ENCODE peak calls at places on chromosomes 13 and 19, in nine cellular contexts. One of them, this sample, is unnamed.

GRCh38 chr13:72960541-72960940 is 98.3 kb upstream of the KLF5 start:
- DNase-seq in upper lobe of right lung: no peak
- DNase-seq in AG10803: no peak
- DNase-seq in upper lobe of left lung: no peak
- DNase-seq in fibroblast of villous mesenchyme: no peak
- DNase-seq in PC-3: peak; percentile 77
- DNase-seq in lower leg skin: no peak
- DNase-seq in mucosa of descending colon: no peak
- DNase-seq in CD8-positive, alpha-beta T cell: no peak
- DNase-seq in this sample: no peak

GRCh38 chr13:80245162-80245733 is 95.7 kb downstream of the SPRY2 start:
- DNase-seq in lower leg skin: no peak
- DNase-seq in mucosa of descending colon: no peak
- DNase-seq in upper lobe of left lung: no peak
- DNase-seq in AG10803: no peak
- DNase-seq in CD8-positive, alpha-beta T cell: no peak
- DNase-seq in upper lobe of right lung: no peak
- DNase-seq in fibroblast of villous mesenchyme: no peak
- DNase-seq in PC-3: no peak
- DNase-seq in this sample: no peak

GRCh38 chr13:99614465-99614885 is 113.2 kb downstream of the TM9SF2 start:
- DNase-seq in PC-3: no peak
- DNase-seq in lower leg skin: no peak
- DNase-seq in mucosa of descending colon: no peak
- DNase-seq in upper lobe of left lung: no peak
- DNase-seq in fibroblast of villous mesenchyme: peak; percentile 9
- DNase-seq in upper lobe of right lung: no peak
- DNase-seq in AG10803: no peak
- DNase-seq in CD8-positive, alpha-beta T cell: no peak
- DNase-seq in this sample: peak; percentile 33

GRCh38 chr13:38366954-38367645 is 17.4 kb downstream of the UFM1 start:
- DNase-seq in CD8-positive, alpha-beta T cell: no peak
- DNase-seq in upper lobe of right lung: no peak
- DNase-seq in PC-3: peak; percentile 79
- DNase-seq in upper lobe of left lung: no peak
- DNase-seq in fibroblast of villous mesenchyme: peak; percentile 26
- DNase-seq in mucosa of descending colon: no peak
- DNase-seq in AG10803: peak; percentile 41
- DNase-seq in lower leg skin: no peak
- DNase-seq in this sample: peak; percentile 22

GRCh38 chr19:33278023-33278402 is 24.3 kb downstream of the CEBPA start:
- DNase-seq in upper lobe of right lung: no peak
- DNase-seq in CD8-positive, alpha-beta T cell: no peak
- DNase-seq in lower leg skin: no peak
- DNase-seq in PC-3: no peak
- DNase-seq in AG10803: no peak
- DNase-seq in fibroblast of villous mesenchyme: no peak
- DNase-seq in upper lobe of left lung: no peak
- DNase-seq in mucosa of descending colon: peak; percentile 40
- DNase-seq in this sample: no peak

GRCh38 chr19:33902802-33903488 is 106.3 kb downstream of the KCTD15 start:
- DNase-seq in upper lobe of right lung: no peak
- DNase-seq in AG10803: no peak
- DNase-seq in fibroblast of villous mesenchyme: no peak
- DNase-seq in lower leg skin: no peak
- DNase-seq in mucosa of descending colon: no peak
- DNase-seq in PC-3: no peak
- DNase-seq in CD8-positive, alpha-beta T cell: no peak
- DNase-seq in upper lobe of left lung: no peak
- DNase-seq in this sample: no peak

GRCh38 chr13:23966221-23966690 is 69.0 kb upstream of the C1QTNF9B start:
- DNase-seq in lower leg skin: no peak
- DNase-seq in PC-3: no peak
- DNase-seq in upper lobe of right lung: no peak
- DNase-seq in AG10803: no peak
- DNase-seq in fibroblast of villous mesenchyme: no peak
- DNase-seq in CD8-positive, alpha-beta T cell: no peak
- DNase-seq in upper lobe of left lung: no peak
- DNase-seq in mucosa of descending colon: no peak
- DNase-seq in this sample: no peak

GRCh38 chr13:111429064-111429558 is 108.7 kb downstream of the TEX29 start:
- DNase-seq in AG10803: peak; percentile 31
- DNase-seq in upper lobe of right lung: no peak
- DNase-seq in PC-3: peak; percentile 47
- DNase-seq in fibroblast of villous mesenchyme: peak; percentile 28
- DNase-seq in CD8-positive, alpha-beta T cell: peak; percentile 48
- DNase-seq in lower leg skin: no peak
- DNase-seq in mucosa of descending colon: no peak
- DNase-seq in upper lobe of left lung: peak; percentile 69
- DNase-seq in this sample: peak; percentile 16

GRCh38 chr19:53136432-53136831 is 3.7 kb upstream of the ZNF415 start:
- DNase-seq in AG10803: no peak
- DNase-seq in upper lobe of right lung: no peak
- DNase-seq in CD8-positive, alpha-beta T cell: no peak
- DNase-seq in upper lobe of left lung: no peak
- DNase-seq in PC-3: no peak
- DNase-seq in lower leg skin: no peak
- DNase-seq in mucosa of descending colon: no peak
- DNase-seq in fibroblast of villous mesenchyme: no peak
- DNase-seq in this sample: no peak

GRCh38 chr13:40439928-40440327 is 226.5 kb downstream of the FOXO1 start:
- DNase-seq in AG10803: no peak
- DNase-seq in upper lobe of left lung: no peak
- DNase-seq in CD8-positive, alpha-beta T cell: no peak
- DNase-seq in PC-3: no peak
- DNase-seq in lower leg skin: no peak
- DNase-seq in mucosa of descending colon: no peak
- DNase-seq in fibroblast of villous mesenchyme: no peak
- DNase-seq in upper lobe of right lung: no peak
- DNase-seq in this sample: no peak

GRCh38 chr13:95298971-95299627 is 2.2 kb downstream of the ABCC4 start:
- DNase-seq in upper lobe of left lung: no peak
- DNase-seq in PC-3: peak; percentile 86
- DNase-seq in upper lobe of right lung: no peak
- DNase-seq in mucosa of descending colon: no peak
- DNase-seq in CD8-positive, alpha-beta T cell: no peak
- DNase-seq in lower leg skin: no peak
- DNase-seq in fibroblast of villous mesenchyme: peak; percentile 79
- DNase-seq in AG10803: peak; percentile 43
- DNase-seq in this sample: peak; percentile 72

GRCh38 chr13:26601669-26602068 is 44.2 kb downstream of the WASF3 start:
- DNase-seq in upper lobe of left lung: no peak
- DNase-seq in CD8-positive, alpha-beta T cell: no peak
- DNase-seq in AG10803: peak; percentile 73
- DNase-seq in mucosa of descending colon: no peak
- DNase-seq in upper lobe of right lung: no peak
- DNase-seq in PC-3: peak; percentile 52
- DNase-seq in lower leg skin: no peak
- DNase-seq in fibroblast of villous mesenchyme: peak; percentile 30
- DNase-seq in this sample: peak; percentile 24

GRCh38 chr13:110636053-110636475 is 20.7 kb downstream of the NAXD start:
- DNase-seq in lower leg skin: no peak
- DNase-seq in upper lobe of left lung: no peak
- DNase-seq in upper lobe of right lung: no peak
- DNase-seq in CD8-positive, alpha-beta T cell: no peak
- DNase-seq in AG10803: no peak
- DNase-seq in fibroblast of villous mesenchyme: no peak
- DNase-seq in PC-3: no peak
- DNase-seq in mucosa of descending colon: no peak
- DNase-seq in this sample: no peak

GRCh38 chr19:47573076-47574026 is at the start of gene ZNF541:
- DNase-seq in fibroblast of villous mesenchyme: peak; percentile 17
- DNase-seq in upper lobe of left lung: peak; percentile 94
- DNase-seq in mucosa of descending colon: peak; percentile 78
- DNase-seq in upper lobe of right lung: peak; percentile 83
- DNase-seq in CD8-positive, alpha-beta T cell: peak; percentile 90
- DNase-seq in PC-3: no peak
- DNase-seq in AG10803: peak; percentile 45
- DNase-seq in lower leg skin: peak; percentile 93
- DNase-seq in this sample: peak; percentile 55
- H3K4me3 ChIP-seq in fibroblast of villous mesenchyme: peak within 1 kb of the TSS; percentile 49
- H3K4me3 ChIP-seq in upper lobe of left lung: peak within 1 kb of the TSS; percentile 48
- H3K4me3 ChIP-seq in mucosa of descending colon: no peak within 1 kb of the TSS
- H3K4me3 ChIP-seq in upper lobe of right lung: peak within 1 kb of the TSS; percentile 45
- H3K4me3 ChIP-seq in CD8-positive, alpha-beta T cell: peak within 1 kb of the TSS; percentile 60
- H3K4me3 ChIP-seq in PC-3: no peak within 1 kb of the TSS
- H3K4me3 ChIP-seq in AG10803: peak within 1 kb of the TSS; percentile 46
- H3K4me3 ChIP-seq in lower leg skin: peak within 1 kb of the TSS; percentile 8
- H3K4me3 ChIP-seq in this sample: peak within 1 kb of the TSS; percentile 46

GRCh38 chr13:70333752-70334151 is 225.5 kb upstream of the KLHL1 start:
- DNase-seq in PC-3: no peak
- DNase-seq in fibroblast of villous mesenchyme: no peak
- DNase-seq in upper lobe of right lung: no peak
- DNase-seq in upper lobe of left lung: no peak
- DNase-seq in AG10803: no peak
- DNase-seq in lower leg skin: no peak
- DNase-seq in mucosa of descending colon: no peak
- DNase-seq in CD8-positive, alpha-beta T cell: no peak
- DNase-seq in this sample: no peak

GRCh38 chr13:70338608-70339007 is 230.4 kb upstream of the KLHL1 start:
- DNase-seq in upper lobe of right lung: no peak
- DNase-seq in AG10803: no peak
- DNase-seq in mucosa of descending colon: no peak
- DNase-seq in upper lobe of left lung: no peak
- DNase-seq in lower leg skin: no peak
- DNase-seq in PC-3: no peak
- DNase-seq in CD8-positive, alpha-beta T cell: no peak
- DNase-seq in fibroblast of villous mesenchyme: no peak
- DNase-seq in this sample: no peak

DNA sequence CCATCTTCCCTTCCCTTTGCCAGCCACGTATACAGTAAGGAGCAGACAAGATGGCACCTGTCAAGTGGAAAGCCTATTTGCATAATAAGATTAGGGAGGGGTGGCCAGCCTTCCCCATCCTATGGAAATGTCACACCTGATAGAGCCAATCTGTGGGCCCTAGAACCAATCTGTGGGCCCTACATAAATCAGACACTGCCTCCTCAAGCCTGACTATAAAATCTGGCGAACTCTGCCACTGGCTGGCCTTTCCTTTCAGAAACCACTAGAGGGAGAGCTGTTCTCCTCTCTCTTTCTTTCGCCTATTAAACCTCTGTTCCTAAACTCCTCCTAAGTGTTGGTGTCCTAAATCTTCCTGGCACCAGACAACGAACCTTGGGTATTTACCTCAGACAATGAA is 231.5 kb upstream of the KLHL1 start:
- DNase-seq in upper lobe of right lung: no peak
- DNase-seq in lower leg skin: no peak
- DNase-seq in upper lobe of left lung: no peak
- DNase-seq in CD8-positive, alpha-beta T cell: no peak
- DNase-seq in PC-3: peak; percentile 57
- DNase-seq in mucosa of descending colon: no peak
- DNase-seq in fibroblast of villous mesenchyme: no peak
- DNase-seq in AG10803: no peak
- DNase-seq in this sample: no peak
- TF ChIP-seq CTCF in upper lobe of right lung: no peak
- TF ChIP-seq CTCF in lower leg skin: no peak
- TF ChIP-seq CTCF in upper lobe of left lung: no peak
- TF ChIP-seq CTCF in CD8-positive, alpha-beta T cell: no peak
- TF ChIP-seq CTCF in PC-3: peak; percentile 67
- TF ChIP-seq CTCF in mucosa of descending colon: peak; percentile 11
- TF ChIP-seq CTCF in fibroblast of villous mesenchyme: peak; percentile 5
- TF ChIP-seq CTCF in AG10803: no peak
- TF ChIP-seq CTCF in this sample: no peak

DNA sequence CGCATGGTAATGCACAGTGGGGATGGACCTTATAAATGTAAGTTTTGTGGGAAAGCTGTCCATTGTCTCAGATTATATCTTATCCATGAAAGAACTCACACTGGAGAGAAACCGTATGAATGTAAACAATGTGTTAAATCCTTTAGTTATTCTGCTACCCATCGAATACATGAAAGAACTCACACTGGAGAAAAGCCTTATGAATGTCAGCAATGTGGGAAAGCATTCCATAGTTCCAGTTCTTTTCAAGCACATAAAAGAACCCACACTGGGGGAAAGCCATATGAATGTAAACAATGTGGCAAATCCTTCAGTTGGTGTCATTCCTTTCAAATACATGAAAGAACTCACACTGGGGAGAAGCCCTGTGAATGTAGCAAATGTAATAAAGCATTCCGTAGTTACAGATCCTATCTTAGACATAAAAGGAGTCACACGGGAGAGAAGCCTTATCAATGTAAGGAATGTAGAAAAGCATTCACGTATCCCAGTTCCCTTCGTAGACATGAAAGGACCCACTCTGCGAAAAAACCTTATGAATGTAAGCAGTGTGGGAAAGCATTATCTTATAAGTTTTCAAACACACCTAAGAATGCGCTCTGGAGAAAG is 13.8 kb downstream of the ZNF763 start:
- DNase-seq in PC-3: no peak
- DNase-seq in lower leg skin: no peak
- DNase-seq in fibroblast of villous mesenchyme: no peak
- DNase-seq in upper lobe of left lung: no peak
- DNase-seq in CD8-positive, alpha-beta T cell: no peak
- DNase-seq in upper lobe of right lung: no peak
- DNase-seq in AG10803: no peak
- DNase-seq in mucosa of descending colon: no peak
- DNase-seq in this sample: no peak
- H3K4me3 ChIP-seq in PC-3: no peak overlapping the region
- H3K4me3 ChIP-seq in lower leg skin: no peak overlapping the region
- H3K4me3 ChIP-seq in fibroblast of villous mesenchyme: no peak overlapping the region
- H3K4me3 ChIP-seq in upper lobe of left lung: no peak overlapping the region
- H3K4me3 ChIP-seq in CD8-positive, alpha-beta T cell: no peak overlapping the region
- H3K4me3 ChIP-seq in upper lobe of right lung: no peak overlapping the region
- H3K4me3 ChIP-seq in AG10803: no peak overlapping the region
- H3K4me3 ChIP-seq in mucosa of descending colon: no peak overlapping the region
- H3K4me3 ChIP-seq in this sample: no peak overlapping the region

DNA sequence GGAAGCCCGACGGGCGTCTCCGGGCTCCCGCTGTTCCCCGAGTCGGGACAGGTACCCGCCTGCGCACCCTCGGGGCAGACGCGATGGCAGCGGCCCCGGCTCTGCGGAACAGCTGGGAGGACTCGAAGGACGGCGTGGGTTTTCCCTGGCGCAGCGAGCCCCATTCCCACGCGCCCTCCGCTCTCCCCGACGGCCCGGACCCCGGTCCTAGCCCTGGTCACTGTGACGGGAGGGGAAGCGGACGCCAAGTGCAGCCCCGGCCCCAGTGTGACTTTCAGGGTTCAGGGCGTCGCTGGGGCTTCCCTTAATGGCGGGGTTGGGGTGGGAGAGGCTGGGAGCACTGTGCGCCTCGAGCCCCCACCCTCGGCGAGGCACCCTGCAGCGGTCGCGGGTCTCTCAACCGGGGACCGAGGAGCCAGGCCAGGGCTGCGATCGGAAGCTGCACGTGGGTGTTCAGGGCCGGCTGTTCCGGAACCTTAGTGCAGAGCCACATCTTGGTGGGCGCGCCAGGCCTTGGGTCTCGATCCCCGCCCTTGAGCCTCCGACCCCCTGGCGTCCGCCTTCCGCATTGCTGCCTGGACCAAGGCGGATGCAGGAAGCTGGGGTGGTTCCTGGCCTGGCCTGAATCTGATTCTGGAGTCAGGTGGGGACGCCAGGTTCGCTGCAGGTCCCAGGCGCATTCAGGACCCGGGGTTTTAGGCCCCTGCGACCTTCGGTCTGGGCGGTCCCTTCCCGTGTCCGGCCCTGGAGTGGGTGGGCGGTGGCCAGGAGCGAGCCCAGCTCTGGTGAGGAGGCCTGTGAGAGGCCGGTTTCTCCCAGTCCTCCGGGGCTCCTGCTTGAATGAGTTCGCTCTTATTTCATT is 3.5 kb downstream of the LGALS7B start:
- DNase-seq in PC-3: no peak
- DNase-seq in upper lobe of right lung: peak; percentile 82
- DNase-seq in CD8-positive, alpha-beta T cell: peak; percentile 62
- DNase-seq in mucosa of descending colon: peak; percentile 79
- DNase-seq in lower leg skin: peak; percentile 92
- DNase-seq in fibroblast of villous mesenchyme: no peak
- DNase-seq in AG10803: no peak
- DNase-seq in upper lobe of left lung: peak; percentile 90
- DNase-seq in this sample: peak; percentile 26
- TF ChIP-seq CTCF in PC-3: no peak
- TF ChIP-seq CTCF in upper lobe of right lung: peak; percentile 50
- TF ChIP-seq CTCF in CD8-positive, alpha-beta T cell: no peak
- TF ChIP-seq CTCF in mucosa of descending colon: peak; percentile 18
- TF ChIP-seq CTCF in lower leg skin: no peak
- TF ChIP-seq CTCF in fibroblast of villous mesenchyme: peak; percentile 7
- TF ChIP-seq CTCF in AG10803: peak; percentile 38
- TF ChIP-seq CTCF in upper lobe of left lung: no peak
- TF ChIP-seq CTCF in this sample: peak; percentile 29

This sample was measured in fibroblast of pulmonary artery.